ENCODE peak calls at places on chromosomes 11 and 22, in six cellular contexts. One of them, this sample, is unnamed. For H3K4me1, the result is how much of the 10 kb centered on the place peaks cover.

GRCh38 chr11:63937713-63938480 is 905 bp upstream of the NAA40 start:
- DNase-seq in esophagus muscularis mucosa: no peak
- DNase-seq in SK-N-SH: peak
- DNase-seq in stomach: no peak
- DNase-seq in sigmoid colon: no peak
- DNase-seq in tibial nerve: no peak
- DNase-seq in this sample: no peak

GRCh38 chr11:113675003-113675471 is 31.1 kb downstream of the TMPRSS5 start:
- DNase-seq in esophagus muscularis mucosa: no peak
- DNase-seq in SK-N-SH: no peak
- DNase-seq in stomach: no peak
- DNase-seq in sigmoid colon: no peak
- DNase-seq in tibial nerve: no peak
- DNase-seq in this sample: no peak

GRCh38 chr11:111983187-111983986 is 41.8 kb upstream of the DLAT start:
- DNase-seq in esophagus muscularis mucosa: no peak
- DNase-seq in SK-N-SH: no peak
- DNase-seq in stomach: peak
- DNase-seq in sigmoid colon: no peak
- DNase-seq in tibial nerve: no peak
- DNase-seq in this sample: peak

GRCh38 chr11:114216804-114217195 is 79.4 kb upstream of the NNMT start:
- DNase-seq in esophagus muscularis mucosa: no peak
- DNase-seq in SK-N-SH: no peak
- DNase-seq in stomach: no peak
- DNase-seq in sigmoid colon: no peak
- DNase-seq in tibial nerve: no peak
- DNase-seq in this sample: no peak

GRCh38 chr11:115736146-115736545 is 231.9 kb upstream of the CADM1 start:
- DNase-seq in esophagus muscularis mucosa: no peak
- DNase-seq in SK-N-SH: no peak
- DNase-seq in stomach: no peak
- DNase-seq in sigmoid colon: no peak
- DNase-seq in tibial nerve: no peak
- DNase-seq in this sample: no peak

GRCh38 chr22:25402160-25402500 is 162.3 kb upstream of the GRK3 start:
- DNase-seq in esophagus muscularis mucosa: no peak
- DNase-seq in SK-N-SH: no peak
- DNase-seq in stomach: no peak
- DNase-seq in sigmoid colon: peak
- DNase-seq in tibial nerve: no peak
- DNase-seq in this sample: no peak

GRCh38 chr22:20024225-20025087 is 3.5 kb downstream of the TANGO2 start:
- DNase-seq in esophagus muscularis mucosa: no peak
- DNase-seq in SK-N-SH: no peak
- DNase-seq in stomach: no peak
- DNase-seq in sigmoid colon: peak
- DNase-seq in tibial nerve: no peak
- DNase-seq in this sample: no peak

GRCh38 chr22:27507066-27507715 is 294.4 kb downstream of the MN1 start:
- DNase-seq in esophagus muscularis mucosa: no peak
- DNase-seq in SK-N-SH: no peak
- DNase-seq in stomach: peak
- DNase-seq in sigmoid colon: no peak
- DNase-seq in tibial nerve: no peak
- DNase-seq in this sample: no peak

GRCh38 chr22:27011131-27011530 is 353.7 kb downstream of the MIAT start:
- DNase-seq in esophagus muscularis mucosa: no peak
- DNase-seq in SK-N-SH: no peak
- DNase-seq in stomach: no peak
- DNase-seq in sigmoid colon: no peak
- DNase-seq in tibial nerve: no peak
- DNase-seq in this sample: no peak

GRCh38 chr11:130308925-130309324 is 5.8 kb downstream of the ZBTB44 start:
- DNase-seq in esophagus muscularis mucosa: no peak
- DNase-seq in SK-N-SH: no peak
- DNase-seq in stomach: no peak
- DNase-seq in sigmoid colon: no peak
- DNase-seq in tibial nerve: no peak
- DNase-seq in this sample: no peak

GRCh38 chr11:63537293-63538101 is 889 bp downstream of the PLAAT4 start:
- DNase-seq in esophagus muscularis mucosa: peak
- DNase-seq in SK-N-SH: no peak
- DNase-seq in stomach: peak
- DNase-seq in sigmoid colon: peak
- DNase-seq in tibial nerve: peak
- DNase-seq in this sample: peak

GRCh38 chr22:26606611-26607010 is 11.2 kb downstream of the CRYBB1 start:
- DNase-seq in esophagus muscularis mucosa: no peak
- DNase-seq in SK-N-SH: no peak
- DNase-seq in stomach: no peak
- DNase-seq in sigmoid colon: no peak
- DNase-seq in tibial nerve: no peak
- DNase-seq in this sample: no peak

GRCh38 chr11:19952101-19952605 is 208.1 kb downstream of the DBX1 start:
- DNase-seq in esophagus muscularis mucosa: no peak
- DNase-seq in SK-N-SH: peak
- DNase-seq in stomach: no peak
- DNase-seq in sigmoid colon: no peak
- DNase-seq in tibial nerve: no peak
- DNase-seq in this sample: no peak

GRCh38 chr11:88421530-88421929 is 84.0 kb upstream of the CTSC start:
- DNase-seq in esophagus muscularis mucosa: no peak
- DNase-seq in SK-N-SH: no peak
- DNase-seq in stomach: no peak
- DNase-seq in sigmoid colon: no peak
- DNase-seq in tibial nerve: no peak
- DNase-seq in this sample: no peak

GRCh38 chr11:115202061-115202460 is 302.2 kb downstream of the CADM1 start:
- DNase-seq in esophagus muscularis mucosa: no peak
- DNase-seq in SK-N-SH: no peak
- DNase-seq in stomach: no peak
- DNase-seq in sigmoid colon: no peak
- DNase-seq in tibial nerve: no peak
- DNase-seq in this sample: no peak

GRCh38 chr11:76207642-76208378 is 1.5 kb upstream of the WNT11 start:
- DNase-seq in esophagus muscularis mucosa: no peak
- DNase-seq in SK-N-SH: peak
- DNase-seq in stomach: peak
- DNase-seq in sigmoid colon: peak
- DNase-seq in tibial nerve: peak
- DNase-seq in this sample: peak
- TF ChIP-seq EP300 in esophagus muscularis mucosa: no peak
- TF ChIP-seq EP300 in SK-N-SH: no peak
- TF ChIP-seq EP300 in stomach: no peak
- TF ChIP-seq EP300 in sigmoid colon: no peak
- TF ChIP-seq EP300 in tibial nerve: no peak
- TF ChIP-seq EP300 in this sample: no peak

DNA sequence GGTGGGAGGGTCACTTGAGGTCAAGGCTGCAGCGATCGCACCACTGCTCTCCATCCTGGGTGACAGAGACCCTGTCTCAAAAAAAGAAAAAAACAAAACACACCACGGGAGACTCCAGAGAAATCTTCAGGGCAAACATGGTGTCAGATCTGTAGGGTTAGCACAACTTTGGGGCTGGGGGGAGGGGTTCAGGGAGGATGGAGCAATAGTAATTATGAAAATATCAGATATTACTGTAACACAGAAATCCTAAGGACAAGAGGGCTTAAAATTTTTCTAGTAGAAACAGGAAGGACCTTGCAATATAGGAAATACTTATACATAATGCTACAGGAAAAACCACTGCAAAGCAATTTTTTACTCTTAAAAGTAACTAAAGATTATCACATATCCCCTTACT is 13.9 kb downstream of the EIF4ENIF1 start:
- DNase-seq in esophagus muscularis mucosa: no peak
- DNase-seq in SK-N-SH: no peak
- DNase-seq in stomach: no peak
- DNase-seq in sigmoid colon: no peak
- DNase-seq in tibial nerve: no peak
- DNase-seq in this sample: no peak
- H3K4me1 ChIP-seq in esophagus muscularis mucosa: under half
- H3K4me1 ChIP-seq in SK-N-SH: under half
- H3K4me1 ChIP-seq in stomach: under half
- H3K4me1 ChIP-seq in sigmoid colon: under half
- H3K4me1 ChIP-seq in tibial nerve: under half
- H3K4me1 ChIP-seq in this sample: under half

DNA sequence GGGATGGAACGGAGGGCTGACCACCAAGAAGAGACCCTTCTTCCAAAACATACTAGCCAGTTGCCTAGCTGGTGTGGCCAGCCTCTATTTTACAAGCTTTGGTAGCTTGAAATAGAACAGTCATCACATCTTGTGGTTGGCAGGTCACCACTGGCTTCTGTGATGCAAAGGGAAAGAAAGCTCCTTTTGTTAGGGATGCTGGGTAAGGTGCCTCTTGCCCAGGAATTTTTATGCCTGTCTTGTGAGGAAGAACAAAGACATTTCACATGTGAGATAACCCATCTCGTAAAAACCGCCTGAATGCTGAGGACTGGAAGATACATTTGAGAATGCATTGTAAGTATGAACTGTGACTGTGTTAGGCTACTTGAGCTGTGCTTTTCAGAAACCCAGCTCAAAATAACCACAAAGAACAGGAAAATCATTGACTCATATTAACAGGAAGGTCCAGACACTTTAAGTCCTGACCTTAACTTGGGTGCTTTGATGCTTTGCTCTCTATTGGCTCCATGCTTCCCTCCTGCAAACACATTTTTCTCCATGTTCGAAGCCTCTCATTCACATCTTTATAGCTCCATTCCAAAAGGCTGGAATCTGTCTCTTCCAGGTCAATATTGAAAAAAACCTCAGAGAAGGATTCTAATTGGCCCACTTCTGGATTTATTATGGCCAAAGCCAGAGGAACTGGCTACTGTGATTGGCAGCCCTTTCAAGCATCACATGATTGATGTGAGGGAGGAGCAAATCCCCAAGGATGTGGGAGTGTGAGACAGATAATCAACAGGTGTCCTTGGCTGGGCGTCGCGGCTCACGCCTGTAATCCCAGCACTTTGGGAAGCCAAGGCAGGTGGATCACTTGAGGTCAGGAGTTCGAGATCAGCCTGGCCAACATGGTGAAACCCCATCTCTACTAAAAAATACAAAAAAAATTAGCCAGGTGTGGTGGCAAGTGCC is 53.9 kb downstream of the MICAL2 start:
- DNase-seq in esophagus muscularis mucosa: no peak
- DNase-seq in SK-N-SH: no peak
- DNase-seq in stomach: no peak
- DNase-seq in sigmoid colon: peak
- DNase-seq in tibial nerve: no peak
- DNase-seq in this sample: no peak
- H3K27ac ChIP-seq in esophagus muscularis mucosa: peak
- H3K27ac ChIP-seq in SK-N-SH: peak
- H3K27ac ChIP-seq in stomach: no peak
- H3K27ac ChIP-seq in sigmoid colon: peak
- H3K27ac ChIP-seq in tibial nerve: peak
- H3K27ac ChIP-seq in this sample: peak

GRCh38 chr22:39534591-39535301 is 2.2 kb upstream of the RPS19BP1 start:
- DNase-seq in esophagus muscularis mucosa: peak
- DNase-seq in SK-N-SH: peak
- DNase-seq in stomach: peak
- DNase-seq in sigmoid colon: peak
- DNase-seq in tibial nerve: peak
- DNase-seq in this sample: peak
- TF ChIP-seq EP300 in esophagus muscularis mucosa: no peak
- TF ChIP-seq EP300 in SK-N-SH: no peak
- TF ChIP-seq EP300 in stomach: no peak
- TF ChIP-seq EP300 in sigmoid colon: no peak
- TF ChIP-seq EP300 in tibial nerve: no peak
- TF ChIP-seq EP300 in this sample: no peak

DNA sequence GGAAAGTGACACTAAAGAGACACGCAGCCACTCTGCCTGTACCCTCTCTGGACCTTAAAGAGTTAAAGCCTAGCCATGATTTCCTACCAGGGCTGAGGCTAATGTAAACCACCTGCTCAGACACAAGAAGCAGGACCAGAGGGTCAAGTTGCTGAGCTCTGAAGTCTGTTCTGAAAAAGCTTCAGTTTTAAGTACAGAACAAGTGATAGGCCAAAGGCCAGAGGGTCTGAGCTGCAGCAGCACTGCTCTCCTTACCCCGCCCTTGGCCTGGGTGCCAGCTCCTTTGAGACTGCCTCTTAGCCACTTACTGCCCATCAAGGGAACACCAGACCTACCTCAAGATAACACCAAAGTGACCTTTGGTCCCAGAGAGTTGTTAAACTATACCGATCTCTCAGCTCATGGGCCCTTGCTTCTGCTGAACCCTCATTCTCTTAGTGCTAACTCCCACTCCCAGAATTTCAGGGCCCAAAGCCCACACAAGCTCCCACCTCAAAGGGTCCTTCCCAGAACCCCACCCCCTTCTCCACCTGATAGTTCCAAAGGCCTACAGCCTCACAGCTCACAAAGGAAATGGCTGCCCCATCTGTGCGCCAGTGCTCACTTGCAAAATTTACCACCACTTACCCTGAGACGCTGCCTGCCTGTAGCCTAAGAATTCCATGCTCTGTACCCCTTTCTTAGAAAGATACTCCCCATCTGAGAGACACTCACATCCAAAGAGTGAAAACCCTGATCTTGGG is 40.6 kb downstream of the IL18BP start:
- DNase-seq in esophagus muscularis mucosa: no peak
- DNase-seq in SK-N-SH: peak
- DNase-seq in stomach: peak
- DNase-seq in sigmoid colon: no peak
- DNase-seq in tibial nerve: no peak
- DNase-seq in this sample: no peak
- H3K4me1 ChIP-seq in esophagus muscularis mucosa: half or more
- H3K4me1 ChIP-seq in SK-N-SH: under half
- H3K4me1 ChIP-seq in stomach: half or more
- H3K4me1 ChIP-seq in sigmoid colon: half or more
- H3K4me1 ChIP-seq in tibial nerve: under half
- H3K4me1 ChIP-seq in this sample: half or more

This sample was measured in upper lobe of left lung.